ENCODE peak calls at places on chromosomes 6 and 20, in ten cellular contexts. I is nephron progenitor cell, S is thoracic aorta, V is HFF-Myc, X is heart right ventricle, R is tibial nerve, B is GM10248, L is B cell, E is fibroblast of mammary gland, T is lower lobe of right lung. U is an unnamed sample.

GRCh38 chr20:52137850-52138249 is 53.7 kb downstream of the ZFP64 start:
- DNase-seq in I (no peak), S (no peak), V (no peak), X (no peak), R (no peak), B (no peak), L (no peak), E (no peak), T (no peak), U (no peak)

GRCh38 chr20:31837896-31838397 is 7.5 kb downstream of the FOXS1 start:
- DNase-seq in I (no peak), S (no peak), V (no peak), X (no peak), R (no peak), B (no peak), L (no peak), E (peak), T (no peak), U (no peak)

GRCh38 chr20:61891916-61892649 is 173.6 kb downstream of the TAF4 start:
- DNase-seq in I (no peak), S (no peak), V (no peak), X (no peak), R (no peak), B (no peak), L (no peak), E (peak), T (no peak), U (no peak)

GRCh38 chr20:25013478-25014380 is 21.2 kb upstream of the APMAP start:
- DNase-seq in I (no peak), S (no peak), V (no peak), X (no peak), R (no peak), B (no peak), L (no peak), E (no peak), T (no peak), U (peak)

GRCh38 chr6:148203281-148203925 is 139.2 kb upstream of the SASH1 start:
- DNase-seq in I (no peak), S (no peak), V (no peak), X (no peak), R (no peak), B (no peak), L (no peak), E (peak), T (no peak), U (no peak)

GRCh38 chr6:26016326-26017275 is 54.0 kb downstream of the TRIM38 start:
- DNase-seq in I (no peak), S (no peak), V (no peak), X (peak), R (no peak), B (no peak), L (no peak), E (peak), T (no peak), U (no peak)

GRCh38 chr20:58447733-58448391 is 58.8 kb downstream of the VAPB start:
- DNase-seq in I (peak), S (no peak), V (peak), X (no peak), R (no peak), B (peak), L (no peak), E (peak), T (no peak), U (no peak)

GRCh38 chr20:40741507-40742106 is 52.6 kb upstream of the MAFB start:
- DNase-seq in I (peak), S (no peak), V (no peak), X (peak), R (no peak), B (peak), L (no peak), E (peak), T (no peak), U (peak)

GRCh38 chr20:24994470-24995368 is 2.2 kb upstream of the APMAP start:
- DNase-seq in I (peak), S (peak), V (peak), X (peak), R (peak), B (peak), L (peak), E (peak), T (peak), U (peak)

GRCh38 chr20:10961651-10962288 is 288.0 kb upstream of the JAG1 start:
- DNase-seq in I (no peak), S (no peak), V (no peak), X (no peak), R (no peak), B (no peak), L (no peak), E (no peak), T (no peak), U (no peak)

GRCh38 chr6:21151178-21151956 is 442.2 kb upstream of the SOX4 start:
- DNase-seq in I (no peak), S (no peak), V (no peak), X (no peak), R (no peak), B (no peak), L (no peak), E (no peak), T (no peak), U (no peak)

GRCh38 chr6:21150644-21151043 is 442.9 kb upstream of the SOX4 start:
- DNase-seq in I (no peak), S (no peak), V (no peak), X (no peak), R (no peak), B (no peak), L (no peak), E (no peak), T (no peak), U (no peak)

GRCh38 chr6:21143651-21144050 is 449.9 kb upstream of the SOX4 start:
- DNase-seq in I (no peak), S (no peak), V (no peak), X (no peak), R (no peak), B (no peak), L (no peak), E (no peak), T (no peak), U (no peak)

GRCh38 chr6:21144928-21145327 is 448.6 kb upstream of the SOX4 start:
- DNase-seq in I (no peak), S (no peak), V (no peak), X (no peak), R (no peak), B (no peak), L (no peak), E (no peak), T (no peak), U (no peak)

DNA sequence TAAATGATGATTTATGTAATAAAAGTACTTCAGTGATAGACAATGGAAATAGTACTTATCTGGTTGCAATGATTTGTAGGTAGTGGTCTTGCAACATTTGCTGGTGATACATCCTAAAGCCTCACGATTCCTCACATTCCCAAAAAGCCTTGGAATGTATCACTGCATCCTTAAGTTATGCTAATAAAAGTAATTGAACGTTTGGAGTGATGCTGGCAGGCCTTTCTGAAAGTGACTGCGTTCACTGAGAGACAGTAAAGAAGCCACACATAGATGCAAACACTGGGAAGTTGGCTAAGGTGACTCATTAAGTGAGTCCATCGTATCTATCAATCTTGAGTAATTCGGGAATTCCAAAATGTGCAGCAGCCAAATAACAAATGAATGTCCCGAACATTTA is 444.1 kb upstream of the SOX4 start:
- DNase-seq in I (no peak), S (no peak), V (no peak), X (no peak), R (no peak), B (no peak), L (no peak), E (peak), T (no peak), U (no peak)
- TF ChIP-seq CTCF in I (no peak), S (no peak), V (no peak), X (no peak), R (no peak), B (no peak), L (no peak), E (no peak), T (no peak), U (no peak)

GRCh38 chr6:108113557-108114519 is 39.3 kb upstream of the OSTM1 start:
- DNase-seq in I (peak), S (no peak), V (no peak), X (peak), R (no peak), B (no peak), L (peak), E (peak), T (peak), U (no peak)
- TF ChIP-seq CTCF in I (peak), S (peak), V (peak), X (peak), R (peak), B (peak), L (peak), E (peak), T (peak), U (peak)

GRCh38 chr6:16403831-16404230 is 165.4 kb downstream of the GMPR start:
- DNase-seq in I (no peak), S (no peak), V (no peak), X (no peak), R (no peak), B (no peak), L (no peak), E (no peak), T (no peak), U (no peak)
- TF ChIP-seq CTCF in I (no peak), S (no peak), V (no peak), X (peak), R (peak), B (no peak), L (no peak), E (peak), T (no peak), U (no peak)

GRCh38 chr20:6416371-6416770 is 293.5 kb upstream of the FERMT1 start:
- DNase-seq in I (no peak), S (no peak), V (no peak), X (no peak), R (no peak), B (no peak), L (no peak), E (no peak), T (no peak), U (no peak)
- TF ChIP-seq CTCF in I (peak), S (no peak), V (no peak), X (no peak), R (no peak), B (no peak), L (no peak), E (no peak), T (no peak), U (peak)

GRCh38 chr6:17167327-17167979 is 65.6 kb downstream of the STMND1 start:
- DNase-seq in I (peak), S (no peak), V (peak), X (peak), R (no peak), B (no peak), L (no peak), E (peak), T (peak), U (no peak)
- TF ChIP-seq CTCF in I (peak), S (peak), V (peak), X (peak), R (peak), B (no peak), L (no peak), E (peak), T (peak), U (no peak)

DNA sequence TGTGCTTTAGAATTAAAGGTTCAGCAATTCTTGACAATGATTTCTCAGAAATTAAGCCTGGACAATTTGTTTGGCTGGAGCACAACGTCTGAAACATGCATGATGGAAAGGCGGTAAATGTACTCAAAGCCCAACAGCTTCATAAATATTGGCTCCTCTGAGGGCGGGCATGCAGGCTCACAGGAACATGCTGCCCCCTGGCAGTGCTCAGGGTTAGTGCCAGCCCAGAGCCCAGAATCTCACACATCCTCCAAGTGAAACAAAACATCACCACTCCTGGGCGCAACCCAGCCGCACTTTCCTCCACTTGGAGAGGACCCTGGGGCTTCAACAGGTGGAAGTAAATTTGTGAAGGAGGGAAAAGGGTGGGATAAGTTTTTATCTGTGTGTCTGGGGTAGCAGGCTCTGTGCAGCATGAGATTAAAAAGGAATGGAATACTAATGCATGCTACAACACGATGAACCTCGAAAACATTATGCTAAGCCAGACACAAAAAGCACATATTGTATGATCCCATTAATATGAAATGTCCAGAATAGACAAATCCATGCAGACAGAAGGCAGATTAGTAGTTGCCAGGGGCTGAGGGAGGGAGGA is 54.1 kb upstream of the PTPRT start:
- DNase-seq in I (peak), S (no peak), V (no peak), X (no peak), R (no peak), B (no peak), L (no peak), E (no peak), T (no peak), U (no peak)
- TF ChIP-seq CTCF in I (no peak), S (peak), V (no peak), X (no peak), R (no peak), B (peak), L (no peak), E (no peak), T (peak), U (no peak)

DNA sequence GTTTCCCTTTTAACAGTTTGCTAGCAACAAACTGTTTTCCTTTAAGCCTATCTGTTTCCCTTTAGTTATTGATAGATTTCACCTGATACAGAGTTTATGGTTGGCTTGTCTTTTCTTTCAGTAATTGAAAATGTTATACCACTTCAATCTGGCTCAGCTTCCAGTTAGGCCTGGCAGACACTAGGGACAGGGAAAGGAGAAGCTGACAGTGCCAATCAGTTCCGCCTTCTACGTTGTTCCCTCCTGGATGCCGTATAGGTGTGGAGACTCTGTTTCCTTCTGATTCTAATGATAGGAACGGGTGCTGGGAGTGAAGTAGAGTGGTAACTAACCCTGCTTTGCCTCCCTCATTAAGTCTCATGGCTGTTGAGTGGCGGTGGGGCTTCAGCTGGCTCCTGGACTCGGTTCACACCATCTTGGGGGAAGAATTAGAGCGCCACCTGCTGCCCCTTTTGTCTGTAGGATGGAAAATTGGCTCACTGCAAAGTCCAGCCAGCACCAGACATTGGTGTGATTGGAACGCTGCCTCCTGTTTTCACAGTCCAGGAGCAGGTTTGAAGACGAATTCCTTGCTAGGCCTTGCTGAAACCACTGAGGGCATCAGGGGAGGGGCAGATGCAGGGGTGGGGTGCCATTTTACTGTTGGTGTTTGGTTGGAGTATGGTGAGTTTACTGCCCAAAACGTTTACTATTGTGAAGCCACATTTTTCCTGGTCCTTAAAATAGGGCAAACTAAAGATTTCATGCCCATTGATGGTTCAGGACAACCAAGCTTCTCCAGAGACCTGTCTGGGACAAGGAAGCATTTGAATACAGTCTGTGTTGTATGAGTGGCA is 1729.5 kb downstream of the GRIK2 start:
- DNase-seq in I (peak), S (no peak), V (no peak), X (peak), R (no peak), B (peak), L (no peak), E (peak), T (peak), U (no peak)
- TF ChIP-seq CTCF in I (peak), S (peak), V (peak), X (peak), R (no peak), B (peak), L (no peak), E (peak), T (peak), U (no peak)

GRCh38 chr6:786946-787763 is 94.2 kb upstream of the EXOC2 start:
- DNase-seq in I (no peak), S (no peak), V (no peak), X (no peak), R (no peak), B (peak), L (no peak), E (peak), T (no peak), U (no peak)
- TF ChIP-seq CTCF in I (peak), S (no peak), V (peak), X (peak), R (peak), B (peak), L (peak), E (peak), T (peak), U (peak)

DNA sequence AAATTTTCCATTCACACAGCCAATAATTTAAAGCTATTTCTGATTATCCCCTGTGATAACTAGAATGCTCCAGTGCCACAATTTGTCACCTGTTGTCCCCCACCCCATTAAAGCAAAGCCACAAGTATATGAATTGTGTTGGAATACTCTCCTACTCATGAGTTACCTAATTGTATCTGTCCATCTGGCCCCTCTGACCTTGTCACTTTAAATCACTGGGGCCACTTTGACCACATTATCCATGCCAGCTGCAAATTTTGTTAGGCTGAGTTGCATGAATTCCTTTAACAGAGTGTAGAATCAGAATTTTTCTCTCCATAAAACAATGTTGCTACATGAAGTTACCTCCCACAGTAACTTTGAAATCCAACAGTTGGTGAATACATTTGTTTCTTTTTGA is 204.6 kb downstream of the MEI4 start:
- DNase-seq in I (peak), S (no peak), V (no peak), X (no peak), R (no peak), B (no peak), L (no peak), E (no peak), T (no peak), U (no peak)
- TF ChIP-seq CTCF in I (no peak), S (no peak), V (no peak), X (no peak), R (no peak), B (no peak), L (no peak), E (no peak), T (no peak), U (no peak)